ENCODE peak calls at places on chromosome 5, in four cellular contexts. One of them, this sample, is unnamed.

GRCh38 chr5:43664641-43665040 is 61.7 kb downstream of the NNT start:
- DNase-seq in GM12878: no peak
- DNase-seq in esophagus squamous epithelium: no peak
- DNase-seq in IMR-90: peak; percentile 22
- DNase-seq in this sample: no peak

GRCh38 chr5:172758077-172758835 is 12.7 kb downstream of the DUSP1 start:
- DNase-seq in GM12878: no peak
- DNase-seq in esophagus squamous epithelium: no peak
- DNase-seq in IMR-90: peak; percentile 97
- DNase-seq in this sample: no peak

GRCh38 chr5:1745190-1745805 is 54.3 kb downstream of the MRPL36 start:
- DNase-seq in GM12878: no peak
- DNase-seq in esophagus squamous epithelium: no peak
- DNase-seq in IMR-90: no peak
- DNase-seq in this sample: peak; percentile 1

GRCh38 chr5:168721966-168722365 is 142.8 kb upstream of the PANK3 start:
- DNase-seq in GM12878: no peak
- DNase-seq in esophagus squamous epithelium: no peak
- DNase-seq in IMR-90: no peak
- DNase-seq in this sample: no peak

GRCh38 chr5:74233571-74233970 is 407.0 kb downstream of the ENC1 start:
- DNase-seq in GM12878: no peak
- DNase-seq in esophagus squamous epithelium: no peak
- DNase-seq in IMR-90: peak; percentile 84
- DNase-seq in this sample: no peak

GRCh38 chr5:10896016-10896415 is 135.0 kb upstream of the DAP start:
- DNase-seq in GM12878: no peak
- DNase-seq in esophagus squamous epithelium: no peak
- DNase-seq in IMR-90: no peak
- DNase-seq in this sample: no peak

GRCh38 chr5:16304846-16305245 is 125.3 kb upstream of the MARCHF11 start:
- DNase-seq in GM12878: no peak
- DNase-seq in esophagus squamous epithelium: no peak
- DNase-seq in IMR-90: peak; percentile 4
- DNase-seq in this sample: no peak

GRCh38 chr5:37184748-37185364 is 64.3 kb downstream of the CPLANE1 start:
- DNase-seq in GM12878: peak; percentile 60
- DNase-seq in esophagus squamous epithelium: no peak
- DNase-seq in IMR-90: no peak
- DNase-seq in this sample: no peak

GRCh38 chr5:142717582-142718215 is 31.8 kb upstream of the FGF1 start:
- DNase-seq in GM12878: no peak
- DNase-seq in esophagus squamous epithelium: no peak
- DNase-seq in IMR-90: peak; percentile 72
- DNase-seq in this sample: no peak

GRCh38 chr5:178453224-178453623 is 137.0 kb downstream of the COL23A1 start:
- DNase-seq in GM12878: no peak
- DNase-seq in esophagus squamous epithelium: no peak
- DNase-seq in IMR-90: peak; percentile 41
- DNase-seq in this sample: no peak

GRCh38 chr5:3526551-3527185 is 69.0 kb upstream of the IRX1 start:
- DNase-seq in GM12878: no peak
- DNase-seq in esophagus squamous epithelium: no peak
- DNase-seq in IMR-90: no peak
- DNase-seq in this sample: no peak

GRCh38 chr5:172086312-172086975 is 80.0 kb upstream of the FBXW11 start:
- DNase-seq in GM12878: no peak
- DNase-seq in esophagus squamous epithelium: no peak
- DNase-seq in IMR-90: no peak
- DNase-seq in this sample: no peak

GRCh38 chr5:56321236-56321881 is 88.2 kb upstream of the ANKRD55 start:
- DNase-seq in GM12878: no peak
- DNase-seq in esophagus squamous epithelium: no peak
- DNase-seq in IMR-90: no peak
- DNase-seq in this sample: no peak

GRCh38 chr5:170404398-170404797 is 15.2 kb upstream of the KCNMB1 start:
- DNase-seq in GM12878: no peak
- DNase-seq in esophagus squamous epithelium: no peak
- DNase-seq in IMR-90: no peak
- DNase-seq in this sample: no peak

GRCh38 chr5:154740957-154741356 is 14.2 kb upstream of the LARP1 start:
- DNase-seq in GM12878: no peak
- DNase-seq in esophagus squamous epithelium: no peak
- DNase-seq in IMR-90: peak; percentile 49
- DNase-seq in this sample: peak; percentile 30

GRCh38 chr5:72138943-72139467 is 31.7 kb downstream of the MAP1B start:
- DNase-seq in GM12878: peak; percentile 15
- DNase-seq in esophagus squamous epithelium: no peak
- DNase-seq in IMR-90: peak; percentile 97
- DNase-seq in this sample: no peak

GRCh38 chr5:83645936-83646335 is 74.7 kb downstream of the HAPLN1 start:
- DNase-seq in GM12878: no peak
- DNase-seq in esophagus squamous epithelium: no peak
- DNase-seq in IMR-90: no peak
- DNase-seq in this sample: no peak

GRCh38 chr5:5340206-5340729 is 82.2 kb upstream of the ICE1 start:
- DNase-seq in GM12878: no peak
- DNase-seq in esophagus squamous epithelium: no peak
- DNase-seq in IMR-90: peak; percentile 83
- DNase-seq in this sample: peak; percentile 68

GRCh38 chr5:118295045-118295444 is 693.3 kb downstream of the DTWD2 start:
- DNase-seq in GM12878: no peak
- DNase-seq in esophagus squamous epithelium: no peak
- DNase-seq in IMR-90: no peak
- DNase-seq in this sample: no peak

GRCh38 chr5:98771389-98772109 is 1.9 kb upstream of the RGMB start:
- DNase-seq in GM12878: peak; percentile 40
- DNase-seq in esophagus squamous epithelium: no peak
- DNase-seq in IMR-90: peak; percentile 95
- DNase-seq in this sample: peak; percentile 38

GRCh38 chr5:100430268-100430900 is 104.8 kb upstream of the FAM174A start:
- DNase-seq in GM12878: peak; percentile 15
- DNase-seq in esophagus squamous epithelium: no peak
- DNase-seq in IMR-90: peak; percentile 30
- DNase-seq in this sample: peak; percentile 15

GRCh38 chr5:176915906-176916305 is 16.8 kb upstream of the HK3 start:
- DNase-seq in GM12878: no peak
- DNase-seq in esophagus squamous epithelium: no peak
- DNase-seq in IMR-90: no peak
- DNase-seq in this sample: no peak

GRCh38 chr5:168765220-168766037 is 186.3 kb upstream of the PANK3 start:
- DNase-seq in GM12878: no peak
- DNase-seq in esophagus squamous epithelium: no peak
- DNase-seq in IMR-90: no peak
- DNase-seq in this sample: no peak

GRCh38 chr5:23084815-23085214 is 231.7 kb upstream of the CDH12 start:
- DNase-seq in GM12878: no peak
- DNase-seq in esophagus squamous epithelium: no peak
- DNase-seq in IMR-90: no peak
- DNase-seq in this sample: no peak

GRCh38 chr5:147688965-147689364 is 93.6 kb downstream of the JAKMIP2 start:
- DNase-seq in GM12878: no peak
- DNase-seq in esophagus squamous epithelium: no peak
- DNase-seq in IMR-90: no peak
- DNase-seq in this sample: no peak

GRCh38 chr5:39947657-39948056 is 522.9 kb upstream of the DAB2 start:
- DNase-seq in GM12878: no peak
- DNase-seq in esophagus squamous epithelium: no peak
- DNase-seq in IMR-90: peak; percentile 2
- DNase-seq in this sample: no peak

GRCh38 chr5:113293613-113294340 is 141.0 kb downstream of the TSSK1B start:
- DNase-seq in GM12878: no peak
- DNase-seq in esophagus squamous epithelium: no peak
- DNase-seq in IMR-90: peak; percentile 45
- DNase-seq in this sample: no peak

GRCh38 chr5:44809215-44809955 is 638 bp downstream of the MRPS30 start:
- DNase-seq in GM12878: no peak
- DNase-seq in esophagus squamous epithelium: no peak
- DNase-seq in IMR-90: peak; percentile 62
- DNase-seq in this sample: peak; percentile 53

GRCh38 chr5:60267907-60268306 is 374.4 kb upstream of the PDE4D start:
- DNase-seq in GM12878: no peak
- DNase-seq in esophagus squamous epithelium: no peak
- DNase-seq in IMR-90: no peak
- DNase-seq in this sample: no peak

GRCh38 chr5:14809369-14810144 is 62.0 kb downstream of the ANKH start:
- DNase-seq in GM12878: peak; percentile 88
- DNase-seq in esophagus squamous epithelium: peak; percentile 12
- DNase-seq in IMR-90: peak; percentile 93
- DNase-seq in this sample: peak; percentile 31

GRCh38 chr5:106376522-106376921 is 1294.2 kb downstream of the EFNA5 start:
- DNase-seq in GM12878: no peak
- DNase-seq in esophagus squamous epithelium: no peak
- DNase-seq in IMR-90: peak; percentile 12
- DNase-seq in this sample: no peak

DNA sequence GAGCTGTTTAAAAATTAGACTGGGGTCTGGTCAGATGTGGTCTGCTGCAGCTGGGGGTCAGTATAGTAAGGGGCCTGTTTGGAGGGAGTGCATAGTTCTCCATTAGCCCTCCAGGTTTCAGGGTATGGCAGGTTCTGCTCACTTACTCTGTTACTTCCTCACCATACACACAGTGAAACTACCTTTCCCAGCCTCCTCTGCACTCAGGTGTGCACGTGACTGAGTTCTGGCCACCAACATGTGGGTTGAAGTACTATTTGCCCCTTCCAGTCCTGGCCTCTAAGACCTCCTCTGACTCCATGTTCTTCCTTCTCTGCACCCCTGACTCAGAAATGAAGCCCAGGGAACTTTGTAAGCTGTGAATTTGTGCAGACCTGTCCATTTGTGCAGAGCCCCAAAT is 190.5 kb upstream of the CLINT1 start:
- DNase-seq in GM12878: no peak
- DNase-seq in esophagus squamous epithelium: no peak
- DNase-seq in IMR-90: no peak
- DNase-seq in this sample: no peak
- H3K27ac ChIP-seq in GM12878: no peak overlapping the region
- H3K27ac ChIP-seq in esophagus squamous epithelium: no peak overlapping the region
- H3K27ac ChIP-seq in IMR-90: no peak overlapping the region
- H3K27ac ChIP-seq in this sample: no peak overlapping the region

GRCh38 chr5:34684980-34685352 is 28.8 kb downstream of the RAI14 start:
- DNase-seq in GM12878: no peak
- DNase-seq in esophagus squamous epithelium: no peak
- DNase-seq in IMR-90: no peak
- DNase-seq in this sample: no peak
- TF ChIP-seq POLR2A in GM12878: no peak
- TF ChIP-seq POLR2A in esophagus squamous epithelium: no peak
- TF ChIP-seq POLR2A in IMR-90: no peak
- TF ChIP-seq POLR2A in this sample: no peak

DNA sequence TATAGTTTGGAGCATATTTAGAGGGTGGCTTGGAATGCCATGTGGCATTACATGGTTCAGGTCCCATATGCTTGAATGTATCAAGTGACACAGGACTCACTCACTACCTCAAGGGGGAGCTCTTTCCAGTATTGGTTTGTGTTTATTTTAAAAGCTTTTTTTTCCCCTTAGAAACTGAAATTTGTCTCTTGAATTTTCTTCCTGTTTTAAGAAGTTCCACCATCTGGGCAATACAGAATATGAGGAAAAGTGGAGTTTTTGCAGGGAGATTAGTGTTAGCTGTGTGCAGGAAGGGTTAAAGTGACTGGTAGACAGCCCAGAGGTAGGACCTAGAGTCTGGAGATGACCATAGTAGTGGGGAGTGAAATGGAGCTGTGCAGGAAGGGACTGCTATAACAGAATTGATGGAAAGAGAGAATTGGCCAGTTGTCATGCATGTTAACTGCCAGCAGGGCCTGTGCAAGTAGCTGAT is 36.6 kb downstream of the CTNNA1 start:
- DNase-seq in GM12878: no peak
- DNase-seq in esophagus squamous epithelium: no peak
- DNase-seq in IMR-90: peak; percentile 38
- DNase-seq in this sample: no peak
- TF ChIP-seq CTCF in GM12878: peak; percentile 62
- TF ChIP-seq CTCF in esophagus squamous epithelium: peak; percentile 30
- TF ChIP-seq CTCF in IMR-90: peak; percentile 51
- TF ChIP-seq CTCF in this sample: peak; percentile 30

GRCh38 chr5:57736716-57737115 is 254.1 kb upstream of the ACTBL2 start:
- DNase-seq in GM12878: no peak
- DNase-seq in esophagus squamous epithelium: no peak
- DNase-seq in IMR-90: no peak
- DNase-seq in this sample: no peak

GRCh38 chr5:57738787-57739186 is 256.2 kb upstream of the ACTBL2 start:
- DNase-seq in GM12878: no peak
- DNase-seq in esophagus squamous epithelium: no peak
- DNase-seq in IMR-90: no peak
- DNase-seq in this sample: no peak

GRCh38 chr5:57741326-57741725 is 258.7 kb upstream of the ACTBL2 start:
- DNase-seq in GM12878: no peak
- DNase-seq in esophagus squamous epithelium: no peak
- DNase-seq in IMR-90: no peak
- DNase-seq in this sample: no peak

GRCh38 chr5:57738306-57738705 is 255.7 kb upstream of the ACTBL2 start:
- DNase-seq in GM12878: no peak
- DNase-seq in esophagus squamous epithelium: no peak
- DNase-seq in IMR-90: no peak
- DNase-seq in this sample: no peak

DNA sequence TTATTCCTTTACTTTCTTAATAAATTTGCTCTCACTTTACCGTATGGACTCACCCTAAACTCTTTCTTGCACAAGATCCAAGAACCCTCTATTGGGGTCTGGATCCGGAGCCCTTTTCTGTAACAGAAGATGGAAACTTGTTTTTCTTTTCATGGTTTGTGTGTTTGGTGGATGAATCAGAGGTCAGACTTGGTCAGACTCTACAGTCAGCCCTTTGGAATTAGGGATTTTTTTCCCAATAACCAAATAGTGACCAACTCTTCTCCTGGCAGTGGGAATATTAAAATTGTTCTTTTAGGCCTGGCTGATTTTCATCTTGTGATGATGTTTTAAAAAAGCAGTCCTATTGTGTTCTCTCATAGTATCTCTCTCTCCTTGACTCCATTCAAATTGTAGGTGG is 253.1 kb upstream of the ACTBL2 start:
- DNase-seq in GM12878: no peak
- DNase-seq in esophagus squamous epithelium: no peak
- DNase-seq in IMR-90: peak; percentile 96
- DNase-seq in this sample: no peak
- H3K27ac ChIP-seq in GM12878: no peak overlapping the region
- H3K27ac ChIP-seq in esophagus squamous epithelium: peak overlapping the region; percentile 49
- H3K27ac ChIP-seq in IMR-90: peak overlapping the region; percentile 86
- H3K27ac ChIP-seq in this sample: no peak overlapping the region

This sample was measured in gastrocnemius medialis.